ENCODE peak calls at places on chromosome 12, in eight cellular contexts. H, T, S, L, Y, W, A and K are unnamed samples.

GRCh38 chr12:18383203-18383602 is 121.9 kb downstream of the PIK3C2G start:
- DNase-seq in T (peak; percentile 55), W (no peak), S (peak; percentile 92), A (peak; percentile 97), Y (peak; percentile 46), L (peak; percentile 79), H (no peak), K (peak; percentile 95)

GRCh38 chr12:50050410-50051280 is 6.8 kb upstream of the ASIC1 start:
- DNase-seq in Y (no peak), S (no peak), A (peak; percentile 66), H (peak; percentile 40), T (no peak), L (no peak), W (peak; percentile 77), K (peak; percentile 64)

GRCh38 chr12:113097716-113098427 is 37.7 kb downstream of the RASAL1 start:
- DNase-seq in H (peak; percentile 71), A (peak; percentile 18), T (no peak), L (no peak), W (peak; percentile 74), S (no peak), Y (no peak), K (no peak)

GRCh38 chr12:25501565-25501964 is 51.5 kb downstream of the LMNTD1 start:
- DNase-seq in W (no peak), H (no peak), Y (no peak), A (peak; percentile 18), T (no peak), S (peak; percentile 28), L (no peak), K (no peak)

GRCh38 chr12:45547822-45548221 is 181.7 kb upstream of the ARID2 start:
- DNase-seq in T (no peak), S (peak; percentile 4), W (no peak), L (no peak), Y (no peak), A (peak; percentile 26), H (no peak), K (peak; percentile 5)

GRCh38 chr12:15151141-15152091 is 69.8 kb downstream of the RERG start:
- DNase-seq in S (peak; percentile 38), W (peak; percentile 38), H (peak; percentile 31), Y (peak; percentile 50), A (peak; percentile 62), L (no peak), T (no peak), K (no peak)

GRCh38 chr12:88552672-88553079 is 27.6 kb downstream of the KITLG start:
- DNase-seq in W (no peak), S (no peak), H (no peak), T (no peak), Y (no peak), A (peak; percentile 83), L (peak; percentile 96), K (peak; percentile 93)

GRCh38 chr12:123808167-123808566 is 46.1 kb downstream of the DNAH10 start:
- DNase-seq in L (no peak), T (no peak), W (peak; percentile 23), Y (no peak), H (no peak), S (peak; percentile 25), A (peak; percentile 22), K (peak; percentile 31)

GRCh38 chr12:124398578-124399227 is 103.8 kb downstream of the RFLNA start:
- DNase-seq in Y (no peak), T (no peak), H (no peak), S (no peak), A (no peak), L (no peak), W (no peak), K (no peak)

GRCh38 chr12:89346741-89347324 is 5.5 kb downstream of the DUSP6 start:
- DNase-seq in W (peak; percentile 43), Y (peak; percentile 95), T (no peak), L (no peak), A (peak; percentile 87), S (peak; percentile 68), H (no peak), K (peak; percentile 68)

GRCh38 chr12:131894981-131895639 is 688 bp downstream of the ULK1 start:
- DNase-seq in S (no peak), A (peak; percentile 12), H (no peak), Y (peak; percentile 8), T (no peak), L (no peak), W (peak; percentile 44), K (no peak)

GRCh38 chr12:108959748-108960655 is 60.9 kb downstream of the SVOP start:
- DNase-seq in L (no peak), Y (no peak), S (no peak), A (no peak), T (no peak), H (no peak), W (no peak), K (no peak)

GRCh38 chr12:108240027-108240785 is 98.9 kb downstream of the CMKLR1 start:
- DNase-seq in S (no peak), H (peak; percentile 61), T (no peak), W (no peak), L (no peak), Y (no peak), A (no peak), K (no peak)

GRCh38 chr12:118190266-118190665 is 54.3 kb downstream of the PEBP1 start:
- DNase-seq in W (peak; percentile 7), T (no peak), Y (peak; percentile 26), L (no peak), H (peak; percentile 40), S (peak; percentile 12), A (peak; percentile 56), K (peak; percentile 29)

DNA sequence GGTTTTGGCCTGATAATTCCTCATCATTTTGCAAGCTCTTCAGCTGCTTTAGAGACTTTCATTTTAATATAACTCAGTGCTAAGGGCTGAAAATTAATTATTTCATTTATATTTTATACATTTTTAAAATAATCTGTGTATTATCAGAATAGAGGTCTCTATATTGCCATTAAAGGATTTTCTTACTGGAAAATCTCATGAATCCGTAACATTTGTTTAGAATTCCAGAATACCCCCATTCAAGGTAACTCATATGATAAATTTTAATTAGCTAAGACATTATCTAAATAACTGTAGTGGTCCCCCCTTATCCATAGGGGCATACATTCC is 51.6 kb downstream of the BMAL2 start:
- DNase-seq in L (no peak), S (no peak), W (no peak), Y (no peak), A (no peak), T (no peak), H (no peak), K (no peak)
- TF ChIP-seq CTCF in L (no peak), S (no peak), W (no peak), Y (no peak), A (no peak), T (no peak), H (no peak), K (no peak)

GRCh38 chr12:94676922-94677321 is 26.6 kb upstream of the TMCC3 start:
- DNase-seq in W (no peak), T (no peak), A (no peak), Y (no peak), H (no peak), S (no peak), L (no peak), K (no peak)
- H3K4me3 ChIP-seq in W (no peak overlapping the region), T (no peak overlapping the region), A (no peak overlapping the region), Y (no peak overlapping the region), H (no peak overlapping the region), S (no peak overlapping the region), L (no peak overlapping the region), K (no peak overlapping the region)

DNA sequence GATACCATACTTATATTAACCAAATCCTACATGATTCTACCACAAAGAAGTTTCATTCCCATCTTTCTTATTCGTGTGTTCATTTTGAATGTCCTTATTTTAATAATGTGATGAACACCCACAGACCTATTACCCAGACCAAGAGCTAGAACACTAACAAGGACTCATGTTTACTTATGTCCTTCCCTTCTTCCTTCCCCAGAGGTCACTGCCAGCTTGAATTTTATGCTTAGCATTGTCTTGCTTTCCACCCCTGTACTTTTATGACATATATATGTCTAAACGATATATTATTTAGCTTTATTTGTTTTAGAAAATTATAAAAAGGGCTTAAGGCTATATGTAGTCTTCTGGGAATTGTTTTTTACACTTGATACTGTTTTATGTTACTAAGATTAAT is 238.6 kb downstream of the LRIG3 start:
- DNase-seq in T (no peak), W (no peak), L (no peak), A (no peak), H (no peak), Y (no peak), S (no peak), K (no peak)
- TF ChIP-seq CTCF in T (no peak), W (no peak), L (no peak), A (no peak), H (no peak), Y (no peak), S (no peak), K (no peak)

DNA sequence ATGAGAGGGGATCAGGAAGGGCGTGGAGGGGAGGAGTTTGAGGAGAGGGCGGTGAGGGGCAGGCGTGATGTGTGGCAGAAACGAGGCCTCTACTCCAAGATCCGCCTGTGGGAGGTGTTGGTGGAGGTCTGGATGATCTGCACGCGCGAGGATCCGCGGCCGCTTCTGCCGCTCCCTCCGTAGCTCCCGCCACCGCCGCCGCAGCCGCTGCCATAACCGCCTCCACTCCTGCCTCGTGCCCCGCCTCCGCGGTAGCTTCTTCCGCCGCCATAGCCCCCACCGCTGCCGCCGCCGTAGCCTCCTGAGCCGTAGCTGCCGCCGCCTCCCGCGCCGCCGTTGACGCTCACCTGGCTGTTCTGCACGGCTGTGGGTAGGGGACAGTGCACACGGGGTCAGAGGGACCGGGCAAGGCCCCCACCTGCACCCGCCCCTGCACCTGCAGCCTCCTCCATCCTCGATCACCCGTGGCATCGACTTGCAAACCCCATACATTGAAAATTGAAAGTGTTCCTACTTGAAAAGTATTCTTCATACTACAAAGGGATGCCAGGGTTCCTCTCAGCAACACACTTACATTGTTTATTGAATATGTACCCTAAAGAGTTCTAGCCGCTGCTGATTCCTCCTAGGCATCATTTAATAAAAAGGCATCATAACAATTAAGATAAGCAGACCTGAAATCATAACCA is 11.0 kb upstream of the KRT1 start:
- DNase-seq in A (no peak), Y (no peak), S (no peak), H (no peak), T (no peak), L (no peak), W (peak; percentile 70), K (no peak)
- H3K4me3 ChIP-seq in A (no peak overlapping the region), Y (no peak overlapping the region), S (no peak overlapping the region), H (peak overlapping the region; percentile 36), T (no peak overlapping the region), L (no peak overlapping the region), W (peak overlapping the region; percentile 39), K (no peak overlapping the region)